ENCODE peak calls at places on chromosomes 4 and X, in eight cellular contexts. A, G, O, N, V, J, Z and Y are unnamed samples.

GRCh38 chrX:39613997-39614679 is 483.6 kb downstream of the BCOR start:
- DNase-seq in A (no peak), G (no peak), O (peak), N (no peak), V (no peak), J (peak), Z (no peak), Y (no peak)

GRCh38 chrX:129634541-129634940 is 20.2 kb downstream of the APLN start:
- DNase-seq in A (no peak), G (no peak), O (no peak), N (no peak), V (no peak), J (no peak), Z (no peak), Y (no peak)

GRCh38 chrX:151973851-151974335 is 583 bp downstream of the GABRE start:
- DNase-seq in A (peak), G (no peak), O (no peak), N (no peak), V (no peak), J (no peak), Z (no peak), Y (no peak)

GRCh38 chrX:138411048-138411447 is 300.5 kb downstream of the FGF13 start:
- DNase-seq in A (no peak), G (no peak), O (no peak), N (no peak), V (no peak), J (no peak), Z (no peak), Y (no peak)

GRCh38 chr4:71456841-71457240 is 118.0 kb downstream of the SLC4A4 start:
- DNase-seq in A (no peak), G (peak), O (no peak), N (no peak), V (peak), J (no peak), Z (no peak), Y (no peak)

GRCh38 chrX:40373641-40374040 is 207.1 kb upstream of the ATP6AP2 start:
- DNase-seq in A (no peak), G (no peak), O (no peak), N (no peak), V (no peak), J (no peak), Z (no peak), Y (no peak)

GRCh38 chrX:150899191-150899757 is 806 bp upstream of the CD99L2 start:
- DNase-seq in A (no peak), G (peak), O (peak), N (no peak), V (peak), J (peak), Z (peak), Y (no peak)

GRCh38 chr4:94390804-94391410 is 48.3 kb upstream of the HPGDS start:
- DNase-seq in A (no peak), G (no peak), O (no peak), N (no peak), V (no peak), J (peak), Z (no peak), Y (no peak)

GRCh38 chr4:189409158-189409557 is 531.5 kb upstream of the FRG1 start:
- DNase-seq in A (no peak), G (no peak), O (no peak), N (no peak), V (no peak), J (no peak), Z (no peak), Y (no peak)

GRCh38 chr4:98686847-98687246 is 28.4 kb upstream of the TSPAN5 start:
- DNase-seq in A (no peak), G (no peak), O (no peak), N (no peak), V (no peak), J (no peak), Z (no peak), Y (no peak)

GRCh38 chrX:21373001-21373400 is 1.2 kb upstream of the CNKSR2 start:
- DNase-seq in A (no peak), G (no peak), O (no peak), N (no peak), V (no peak), J (no peak), Z (no peak), Y (no peak)

GRCh38 chr4:174450452-174450851 is 71.8 kb downstream of the HPGD start:
- DNase-seq in A (no peak), G (no peak), O (no peak), N (no peak), V (no peak), J (no peak), Z (no peak), Y (no peak)

GRCh38 chr4:109930469-109930868 is 17.8 kb downstream of the EGF start:
- DNase-seq in A (no peak), G (no peak), O (no peak), N (no peak), V (no peak), J (no peak), Z (no peak), Y (no peak)

GRCh38 chr4:186839122-186840037 is 115.7 kb upstream of the FAT1 start:
- DNase-seq in A (no peak), G (no peak), O (peak), N (peak), V (peak), J (no peak), Z (no peak), Y (no peak)

GRCh38 chr4:169351860-169352259 is 81.1 kb upstream of the SH3RF1 start:
- DNase-seq in A (no peak), G (peak), O (no peak), N (peak), V (peak), J (no peak), Z (no peak), Y (no peak)

GRCh38 chrX:39445336-39445735 is 644.1 kb downstream of the MID1IP1 start:
- DNase-seq in A (no peak), G (no peak), O (peak), N (no peak), V (peak), J (peak), Z (no peak), Y (no peak)

GRCh38 chr4:28490669-28491068 is 1630.0 kb downstream of the STIM2 start:
- DNase-seq in A (no peak), G (no peak), O (no peak), N (no peak), V (peak), J (no peak), Z (no peak), Y (no peak)

GRCh38 chrX:31329298-31329697 is 257.5 kb upstream of the FTHL17 start:
- DNase-seq in A (no peak), G (no peak), O (no peak), N (no peak), V (no peak), J (no peak), Z (no peak), Y (no peak)

GRCh38 chrX:72041901-72042859 is 89.5 kb downstream of the RTL5 start:
- DNase-seq in A (no peak), G (no peak), O (no peak), N (peak), V (peak), J (no peak), Z (no peak), Y (no peak)

GRCh38 chrX:14758029-14758491 is 114.8 kb downstream of the FANCB start:
- DNase-seq in A (no peak), G (no peak), O (no peak), N (no peak), V (no peak), J (no peak), Z (no peak), Y (no peak)

GRCh38 chrX:426881-427280 is 40.2 kb upstream of the PPP2R3B start:
- DNase-seq in A (peak), G (no peak), O (no peak), N (no peak), V (peak), J (no peak), Z (no peak), Y (no peak)

GRCh38 chr4:140811429-140811828 is 55.2 kb upstream of the TBC1D9 start:
- DNase-seq in A (no peak), G (no peak), O (no peak), N (no peak), V (no peak), J (no peak), Z (no peak), Y (no peak)

GRCh38 chrX:103794117-103794516 is 17.5 kb downstream of the PLP1 start:
- DNase-seq in A (no peak), G (no peak), O (no peak), N (no peak), V (no peak), J (no peak), Z (no peak), Y (no peak)

GRCh38 chr4:181219783-181220416 is 1023.3 kb upstream of the TENM3 start:
- DNase-seq in A (no peak), G (no peak), O (no peak), N (no peak), V (no peak), J (no peak), Z (no peak), Y (no peak)

GRCh38 chr4:143185253-143186107 is 763 bp downstream of the USP38 start:
- DNase-seq in A (no peak), G (no peak), O (peak), N (no peak), V (peak), J (peak), Z (no peak), Y (no peak)